ENCODE peak calls at places on chromosomes 6 and 20, in ten cellular contexts. F, T, K, S, Q, A, Z, M, W and Y are unnamed samples.

GRCh38 chr20:48725589-48725991 is 102.2 kb downstream of the PREX1 start:
- DNase-seq in F (no peak), T (no peak), K (peak), S (no peak), Q (no peak), A (no peak), Z (no peak), M (no peak), W (no peak), Y (peak)

GRCh38 chr20:9912290-9912689 is 73.4 kb upstream of the PAK5 start:
- DNase-seq in F (no peak), T (no peak), K (no peak), S (no peak), Q (no peak), A (no peak), Z (no peak), M (no peak), W (no peak), Y (no peak)

GRCh38 chr6:147099974-147100373 is 104.2 kb upstream of the STXBP5 start:
- DNase-seq in F (no peak), T (no peak), K (no peak), S (no peak), Q (no peak), A (peak), Z (no peak), M (peak), W (peak), Y (peak)

GRCh38 chr6:166598441-166599138 is 12.1 kb upstream of the RAMACL start:
- DNase-seq in F (no peak), T (no peak), K (peak), S (no peak), Q (no peak), A (peak), Z (no peak), M (peak), W (peak), Y (peak)

GRCh38 chr20:10667077-10667401 is 6.8 kb downstream of the JAG1 start:
- DNase-seq in F (no peak), T (no peak), K (no peak), S (no peak), Q (no peak), A (no peak), Z (no peak), M (no peak), W (no peak), Y (no peak)

GRCh38 chr20:25205277-25206062 is 10.0 kb downstream of the ENTPD6 start:
- DNase-seq in F (no peak), T (no peak), K (no peak), S (no peak), Q (no peak), A (no peak), Z (no peak), M (no peak), W (no peak), Y (no peak)

GRCh38 chr6:62612526-62612925 is 326.5 kb upstream of the KHDRBS2 start:
- DNase-seq in F (no peak), T (no peak), K (no peak), S (no peak), Q (no peak), A (no peak), Z (no peak), M (no peak), W (no peak), Y (no peak)

GRCh38 chr6:167270499-167271307 is 20.4 kb upstream of the UNC93A start:
- DNase-seq in F (no peak), T (no peak), K (no peak), S (no peak), Q (no peak), A (no peak), Z (no peak), M (no peak), W (no peak), Y (no peak)

GRCh38 chr20:20780127-20780822 is 67.8 kb upstream of the RALGAPA2 start:
- DNase-seq in F (no peak), T (peak), K (no peak), S (no peak), Q (peak), A (peak), Z (no peak), M (no peak), W (no peak), Y (no peak)

GRCh38 chr20:43863821-43864544 is 50.7 kb upstream of the TOX2 start:
- DNase-seq in F (no peak), T (no peak), K (no peak), S (no peak), Q (no peak), A (no peak), Z (no peak), M (no peak), W (no peak), Y (peak)